ENCODE peak calls at places on chromosomes 16 and 17, in nine cellular contexts. M is DND-41, O is spleen, C is lower lobe of right lung, K is left lung, V is colonic mucosa, A is fibroblast of lung, X is left ventricle myocardium inferior, N is mucosa of descending colon. R is an unnamed sample.

GRCh38 chr16:48271728-48272127 is 24.4 kb upstream of the ABCC11 start:
- DNase-seq in N (no peak), M (no peak), C (no peak), V (no peak), O (no peak), X (no peak), K (no peak), A (peak; percentile 22), R (no peak)

GRCh38 chr16:54177052-54177856 is 109.3 kb downstream of the IRX3 start:
- DNase-seq in O (no peak), N (no peak), A (no peak), C (no peak), K (no peak), X (no peak), V (no peak), M (no peak), R (peak; percentile 5)

GRCh38 chr16:27285676-27286196 is 17.2 kb upstream of the NSMCE1 start:
- DNase-seq in A (no peak), O (no peak), K (peak; percentile 53), V (peak; percentile 34), M (no peak), C (no peak), X (no peak), N (no peak), R (no peak)

GRCh38 chr16:69169051-69169450 is 17.9 kb upstream of the SNTB2 start:
- DNase-seq in V (no peak), A (no peak), N (no peak), O (no peak), C (no peak), M (no peak), X (no peak), K (no peak), R (no peak)

GRCh38 chr17:52938623-52939230 is 780.2 kb upstream of the CA10 start:
- DNase-seq in A (no peak), K (no peak), M (no peak), V (no peak), O (no peak), X (no peak), N (no peak), C (no peak), R (no peak)

GRCh38 chr17:81706757-81707624 is 3.8 kb downstream of the MRPL12 start:
- DNase-seq in A (no peak), V (no peak), N (peak; percentile 55), K (no peak), X (no peak), O (peak; percentile 67), M (no peak), C (no peak), R (no peak)

GRCh38 chr16:77794586-77794985 is 6.2 kb downstream of the VAT1L start:
- DNase-seq in X (no peak), M (no peak), O (no peak), K (no peak), N (no peak), C (no peak), V (no peak), A (peak; percentile 90), R (no peak)

GRCh38 chr17:57956311-57957119 is 1.3 kb upstream of the CUEDC1 start:
- DNase-seq in M (peak; percentile 71), K (no peak), N (no peak), A (no peak), C (no peak), X (no peak), O (peak; percentile 71), V (peak; percentile 21), R (peak; percentile 55)

GRCh38 chr16:2821483-2822157 is 4.6 kb downstream of the PRSS21 start:
- DNase-seq in K (no peak), X (no peak), A (no peak), O (no peak), V (no peak), M (no peak), N (no peak), C (peak; percentile 31), R (peak; percentile 33)

GRCh38 chr17:38358586-38359513 is 7.2 kb downstream of the SOCS7 start:
- DNase-seq in X (no peak), K (no peak), O (no peak), M (no peak), A (peak; percentile 40), C (no peak), N (no peak), V (no peak), R (no peak)

GRCh38 chr17:10604521-10604920 is 52.6 kb downstream of the MYH3 start:
- DNase-seq in O (no peak), N (no peak), A (no peak), K (no peak), V (no peak), X (no peak), C (no peak), M (no peak), R (no peak)

GRCh38 chr16:24253192-24253591 is 2.9 kb upstream of the CACNG3 start:
- DNase-seq in O (no peak), A (peak; percentile 23), M (peak; percentile 33), X (no peak), C (no peak), N (no peak), V (no peak), K (no peak), R (no peak)
- TF ChIP-seq CTCF in O (peak; percentile 75), A (peak; percentile 71), M (peak; percentile 83), X (peak; percentile 76), C (peak; percentile 68), N (peak; percentile 39), V (peak; percentile 52), K (peak; percentile 58), R (no peak)

GRCh38 chr17:49342575-49342936 is 19.5 kb downstream of the ZNF652 start:
- DNase-seq in C (no peak), O (no peak), N (no peak), X (no peak), M (no peak), V (no peak), A (no peak), K (no peak), R (no peak)
- H3K4me1 ChIP-seq in C (peaks cover 37% of the 10 kb centered on the region), O (peaks cover 71% of the 10 kb centered on the region), N (no peaks in the 10 kb centered on the region), X (peaks cover 35% of the 10 kb centered on the region), M (peaks cover 22% of the 10 kb centered on the region), V (peaks cover 2% of the 10 kb centered on the region), A (peaks cover 6% of the 10 kb centered on the region), K (no peaks in the 10 kb centered on the region), R (peaks cover 45% of the 10 kb centered on the region)

DNA sequence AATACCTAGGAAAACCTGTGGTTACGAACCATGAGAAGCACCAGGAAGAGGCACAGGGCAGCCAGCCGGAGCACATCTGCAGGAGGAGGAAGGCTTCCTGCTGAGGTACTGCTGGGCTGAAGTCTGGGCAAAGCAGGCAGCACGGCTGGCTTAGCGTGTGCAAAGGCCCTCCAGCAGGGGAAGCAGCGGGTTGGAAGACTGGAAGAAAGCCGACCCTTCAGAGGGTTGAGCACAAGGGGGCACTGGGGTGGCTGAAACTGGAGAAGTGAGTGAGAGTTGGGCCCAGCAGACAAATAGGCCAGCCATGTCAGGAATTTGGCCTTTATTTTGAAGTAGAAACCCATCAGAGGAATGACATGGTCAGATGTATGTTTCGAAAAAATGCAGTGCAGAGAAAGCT is 12.1 kb upstream of the HSD3B7 start:
- DNase-seq in O (no peak), K (no peak), N (no peak), V (no peak), M (no peak), X (no peak), C (no peak), A (peak; percentile 12), R (no peak)
- TF ChIP-seq CTCF in O (no peak), K (no peak), N (no peak), V (no peak), M (peak; percentile 28), X (no peak), C (no peak), A (peak; percentile 28), R (no peak)

GRCh38 chr17:65020284-65020683 is 36.3 kb downstream of the GNA13 start:
- DNase-seq in X (no peak), K (no peak), O (no peak), C (no peak), M (no peak), V (no peak), N (no peak), A (peak; percentile 40), R (no peak)
- H3K4me1 ChIP-seq in X (peaks cover 90% of the 10 kb centered on the region), K (peaks cover 25% of the 10 kb centered on the region), O (peaks cover 91% of the 10 kb centered on the region), C (peaks cover 79% of the 10 kb centered on the region), M (no peaks in the 10 kb centered on the region), V (peaks cover 8% of the 10 kb centered on the region), N (peaks cover 6% of the 10 kb centered on the region), A (peaks cover 27% of the 10 kb centered on the region), R (peaks cover 75% of the 10 kb centered on the region)

GRCh38 chr17:78748730-78749317 is 33.2 kb downstream of the CYTH1 start:
- DNase-seq in C (peak; percentile 85), O (peak; percentile 92), K (peak; percentile 88), X (peak; percentile 50), A (peak; percentile 57), V (peak; percentile 71), N (peak; percentile 85), M (peak; percentile 75), R (peak; percentile 85)

GRCh38 chr17:78748048-78748729 is 33.9 kb downstream of the CYTH1 start:
- DNase-seq in K (peak; percentile 59), A (no peak), V (no peak), C (peak; percentile 63), M (no peak), O (no peak), N (no peak), X (no peak), R (no peak)

GRCh38 chr17:78759203-78759968 is 22.7 kb downstream of the CYTH1 start:
- DNase-seq in A (peak; percentile 76), C (peak; percentile 86), V (no peak), K (peak; percentile 80), O (peak; percentile 92), X (peak; percentile 74), M (peak; percentile 83), N (peak; percentile 86), R (no peak)

GRCh38 chr17:78751447-78752067 is 30.5 kb downstream of the CYTH1 start:
- DNase-seq in V (no peak), C (no peak), N (no peak), K (no peak), M (no peak), A (no peak), O (no peak), X (no peak), R (no peak)

DNA sequence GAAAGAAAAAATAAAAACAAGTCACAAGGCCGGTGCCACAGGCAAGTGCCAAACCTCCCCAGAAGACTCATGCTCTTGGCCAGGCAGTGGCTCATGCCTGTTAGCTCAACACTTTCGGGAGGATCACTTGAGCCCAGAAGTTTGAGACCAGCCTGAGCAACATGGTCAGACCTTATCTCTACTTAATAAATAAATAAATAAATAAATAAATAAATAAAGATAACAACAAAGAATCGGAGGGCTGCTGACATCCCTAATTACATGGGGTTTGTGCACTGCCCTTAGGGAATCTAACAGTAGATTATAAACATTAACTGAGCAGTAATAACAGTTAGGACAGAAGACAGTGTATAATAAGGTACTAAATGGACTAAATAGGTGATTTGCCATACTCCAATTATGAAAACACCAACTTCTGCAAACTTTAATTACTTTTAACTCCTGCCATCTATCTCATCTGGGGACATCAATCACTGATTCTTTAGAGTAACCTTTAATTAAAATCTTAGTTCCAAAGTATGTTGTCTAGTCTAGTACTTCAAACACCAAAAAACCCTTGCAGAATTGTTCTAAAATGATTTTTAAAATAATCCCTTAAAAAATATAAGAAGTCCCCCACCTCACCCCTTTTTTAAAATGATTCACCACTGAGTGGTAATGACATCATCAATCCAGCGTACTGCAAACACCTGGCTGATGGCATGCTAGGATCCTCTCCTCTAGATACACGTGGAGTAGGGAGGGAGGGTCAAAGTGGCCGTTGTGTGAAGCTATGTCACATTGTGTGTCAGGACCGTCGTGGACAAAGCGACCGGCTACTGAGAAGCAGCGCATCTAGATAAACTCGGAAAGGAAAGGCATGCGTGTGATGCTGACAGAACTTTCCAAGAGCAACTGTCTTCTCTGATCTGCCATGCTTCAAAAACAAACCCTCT is 28.5 kb downstream of the CYTH1 start:
- DNase-seq in K (no peak), O (no peak), C (no peak), M (no peak), V (no peak), X (no peak), N (no peak), A (peak; percentile 29), R (no peak)
- TF ChIP-seq CTCF in K (no peak), O (no peak), C (no peak), M (no peak), V (no peak), X (no peak), N (no peak), A (no peak), R (no peak)

R was measured in sigmoid colon.